ENCODE peak calls at places on chromosomes 7 and 10, in nine cellular contexts. W is sigmoid colon, Q is NCI-H2171 treated with DMSO at 0.1 percent for 48 hours, G is ELR, B is omental fat pad, X is lower lobe of right lung, I is kidney tubule cell, E is bronchial epithelial cell, U is GM04503. S is an unnamed sample.

GRCh38 chr7:8214162-8214897 is 47.6 kb downstream of the ICA1 start:
- DNase-seq in W (peak), X (no peak), B (no peak), G (peak), U (no peak), E (peak), I (peak), Q (peak), S (no peak)

GRCh38 chr10:103192089-103192450 is 1.0 kb downstream of the NT5C2 start:
- DNase-seq in B (no peak), Q (no peak), U (no peak), X (no peak), W (no peak), I (peak), E (peak), G (peak), S (no peak)

GRCh38 chr10:4383683-4384082 is 442.3 kb upstream of the AKR1E2 start:
- DNase-seq in Q (no peak), W (no peak), G (no peak), B (no peak), I (peak), U (no peak), E (peak), X (no peak), S (no peak)

GRCh38 chr10:16809074-16809718 is 8.0 kb downstream of the RSU1 start:
- DNase-seq in U (no peak), G (peak), B (no peak), W (no peak), E (peak), Q (no peak), X (no peak), I (peak), S (no peak)

GRCh38 chr10:128563387-128563786 is 437.2 kb upstream of the MKI67 start:
- DNase-seq in I (no peak), W (no peak), X (no peak), U (no peak), B (no peak), Q (no peak), G (no peak), E (no peak), S (no peak)

GRCh38 chr7:155665957-155666287 is 21.5 kb downstream of the RBM33 start:
- DNase-seq in G (peak), U (peak), W (no peak), I (peak), Q (no peak), B (no peak), E (peak), X (no peak), S (no peak)

GRCh38 chr10:111319866-111320265 is 243.0 kb downstream of the ADRA2A start:
- DNase-seq in I (no peak), Q (no peak), G (no peak), W (no peak), X (no peak), B (no peak), E (no peak), U (no peak), S (no peak)

GRCh38 chr7:30989008-30989823 is 25.5 kb downstream of the GHRHR start:
- DNase-seq in Q (no peak), I (no peak), B (no peak), U (no peak), X (no peak), W (no peak), E (no peak), G (no peak), S (no peak)

GRCh38 chr10:89062861-89063260 is 72.3 kb downstream of the FAS start:
- DNase-seq in B (no peak), G (no peak), I (no peak), U (no peak), W (no peak), E (no peak), X (no peak), Q (no peak), S (no peak)

GRCh38 chr10:52215745-52216361 is 98.2 kb upstream of the DKK1 start:
- DNase-seq in G (peak), W (no peak), X (no peak), E (peak), B (no peak), Q (peak), I (peak), U (peak), S (peak)

GRCh38 chr7:8277394-8277982 is 15.5 kb upstream of the ICA1 start:
- DNase-seq in G (no peak), B (no peak), I (peak), X (no peak), W (no peak), Q (no peak), E (peak), U (no peak), S (no peak)

GRCh38 chr10:95445223-95445836 is 115.8 kb downstream of the SORBS1 start:
- DNase-seq in I (peak), Q (no peak), U (peak), W (peak), G (peak), X (peak), B (no peak), E (peak), S (peak)

GRCh38 chr10:30813872-30814471 is 184.4 kb upstream of the LYZL2 start:
- DNase-seq in W (peak), Q (no peak), B (no peak), X (no peak), G (peak), U (no peak), I (peak), E (peak), S (no peak)

GRCh38 chr10:85548038-85548437 is 818.6 kb downstream of the GRID1 start:
- DNase-seq in I (peak), B (no peak), W (no peak), E (peak), X (no peak), G (peak), U (no peak), Q (peak), S (no peak)

GRCh38 chr10:241451-241850 is 106.2 kb downstream of the ZMYND11 start:
- DNase-seq in E (no peak), X (no peak), I (no peak), Q (no peak), G (no peak), U (no peak), W (no peak), B (no peak), S (no peak)

GRCh38 chr10:73585223-73585784 is 5.8 kb downstream of the USP54 start:
- DNase-seq in X (no peak), E (peak), G (peak), B (no peak), W (no peak), I (no peak), U (no peak), Q (no peak), S (no peak)

GRCh38 chr10:90179696-90180407 is 478.5 kb downstream of the KIF20B start:
- DNase-seq in W (no peak), U (peak), G (peak), B (no peak), E (peak), X (no peak), I (peak), Q (no peak), S (no peak)

GRCh38 chr7:5625938-5626337 is 155.5 kb downstream of the RNF216 start:
- DNase-seq in W (no peak), X (no peak), I (peak), B (no peak), Q (no peak), G (peak), E (peak), U (peak), S (no peak)

GRCh38 chr10:94361161-94361794 is 1.5 kb downstream of the NOC3L start:
- DNase-seq in X (no peak), W (no peak), G (peak), Q (no peak), I (peak), E (peak), B (no peak), U (no peak), S (no peak)

GRCh38 chr10:117929321-117930067 is 117.2 kb downstream of the RAB11FIP2 start:
- DNase-seq in U (no peak), B (no peak), X (no peak), I (no peak), G (no peak), W (no peak), E (no peak), Q (peak), S (no peak)

GRCh38 chr10:129960493-129961273 is 3.4 kb downstream of the EBF3 start:
- DNase-seq in Q (peak), E (no peak), U (no peak), B (no peak), W (no peak), G (no peak), I (no peak), X (no peak), S (no peak)

GRCh38 chr10:101071266-101071884 is 9.6 kb downstream of the KAZALD1 start:
- DNase-seq in U (no peak), E (peak), X (peak), I (no peak), W (peak), Q (no peak), B (no peak), G (peak), S (no peak)

GRCh38 chr10:69217119-69217754 is 2.9 kb upstream of the HKDC1 start:
- DNase-seq in B (no peak), E (peak), X (no peak), Q (no peak), W (no peak), U (peak), I (peak), G (peak), S (no peak)

GRCh38 chr10:62460393-62460792 is 86.2 kb downstream of the ZNF365 start:
- DNase-seq in Q (no peak), B (no peak), X (no peak), E (no peak), G (no peak), I (no peak), W (no peak), U (no peak), S (no peak)

GRCh38 chr7:509426-509825 is 10.2 kb downstream of the PDGFA start:
- DNase-seq in G (no peak), Q (no peak), I (no peak), E (no peak), W (peak), X (peak), B (no peak), U (no peak), S (no peak)

GRCh38 chr7:71752171-71752935 is 620.4 kb downstream of the GALNT17 start:
- DNase-seq in I (peak), G (no peak), B (no peak), E (no peak), U (no peak), X (peak), W (no peak), Q (peak), S (peak)

GRCh38 chr10:122020202-122020601 is 31.2 kb downstream of the TACC2 start:
- DNase-seq in W (no peak), X (no peak), Q (no peak), E (no peak), U (no peak), B (no peak), I (peak), G (no peak), S (no peak)

GRCh38 chr7:116674508-116675173 is 2.6 kb downstream of the MET start:
- DNase-seq in G (peak), Q (no peak), E (peak), B (no peak), X (no peak), U (no peak), I (peak), W (no peak), S (no peak)

GRCh38 chr7:14988941-14989340 is 86.4 kb upstream of the DGKB start:
- DNase-seq in U (peak), B (no peak), W (no peak), Q (no peak), I (no peak), E (no peak), X (no peak), G (no peak), S (no peak)

GRCh38 chr10:55631071-55631654 is 729.9 kb downstream of the ZWINT start:
- DNase-seq in E (peak), G (no peak), Q (peak), X (peak), I (peak), B (no peak), U (no peak), W (no peak), S (no peak)

GRCh38 chr7:159088016-159088865 is 56.4 kb downstream of the VIPR2 start:
- DNase-seq in X (no peak), Q (no peak), U (no peak), I (no peak), E (no peak), W (peak), B (no peak), G (no peak), S (peak)

GRCh38 chr7:157483515-157483914 is 146.7 kb downstream of the DNAJB6 start:
- DNase-seq in U (no peak), X (no peak), G (no peak), B (no peak), W (peak), E (no peak), Q (no peak), I (no peak), S (peak)